ENCODE peak calls at places on chromosomes 3 and 15, in seven cellular contexts. A is KBM-7, O is Panc1, R is RKO, Q is prostate gland, L is kidney glomerular epithelial cell, P is NCI-H2171. I is an unnamed sample.

GRCh38 chr3:141148770-141149169 is 82.9 kb upstream of the PXYLP1 start:
- DNase-seq in O (no peak), P (no peak), A (no peak), L (no peak), R (no peak), Q (no peak), I (no peak)

GRCh38 chr3:188179006-188179966 is 25.3 kb downstream of the LPP start:
- DNase-seq in R (no peak), L (no peak), A (no peak), O (no peak), Q (peak), P (peak), I (no peak)

GRCh38 chr3:141266797-141267555 is 35.4 kb downstream of the PXYLP1 start:
- DNase-seq in P (no peak), L (no peak), O (no peak), A (no peak), R (no peak), Q (no peak), I (no peak)

GRCh38 chr3:120642368-120642948 is 39.6 kb downstream of the HGD start:
- DNase-seq in P (no peak), Q (no peak), O (no peak), L (no peak), R (peak), A (peak), I (no peak)

GRCh38 chr3:166527325-166527724 is 690.1 kb upstream of the BCHE start:
- DNase-seq in L (no peak), Q (no peak), O (no peak), P (no peak), A (no peak), R (peak), I (no peak)

GRCh38 chr3:31041161-31041978 is 146.9 kb upstream of the GADL1 start:
- DNase-seq in Q (no peak), L (peak), A (no peak), P (no peak), R (peak), O (peak), I (no peak)

GRCh38 chr3:80785475-80785874 is 976.0 kb downstream of the GBE1 start:
- DNase-seq in Q (no peak), R (peak), A (no peak), L (no peak), P (no peak), O (no peak), I (peak)

GRCh38 chr15:40845511-40846284 is 1.9 kb downstream of the SPINT1 start:
- DNase-seq in R (no peak), L (peak), A (no peak), Q (peak), P (no peak), O (no peak), I (no peak)

GRCh38 chr3:128425142-128425845 is 41.4 kb downstream of the DNAJB8 start:
- DNase-seq in R (no peak), A (no peak), O (no peak), L (no peak), P (peak), Q (no peak), I (no peak)

GRCh38 chr3:80734483-80734882 is 966.7 kb upstream of the ROBO1 start:
- DNase-seq in Q (no peak), R (no peak), P (no peak), L (no peak), O (no peak), A (peak), I (no peak)

GRCh38 chr3:52185837-52186236 is 12.1 kb upstream of the ALAS1 start:
- DNase-seq in O (no peak), R (no peak), A (peak), Q (no peak), L (no peak), P (no peak), I (no peak)

I was measured in SK-N-MC.